ENCODE peak calls at places on chromosomes 3 and 15, in five cellular contexts. I is tibial nerve, B is suprapubic skin, N is A549, P is adrenal gland. D is an unnamed sample.

GRCh38 chr3:177753498-177754155 is 556.3 kb upstream of the TBL1XR1 start:
- DNase-seq in B (no peak), N (no peak), I (peak; percentile 20), P (peak; percentile 64), D (peak; percentile 25)

GRCh38 chr3:160200328-160200727 is 24.9 kb upstream of the C3orf80 start:
- DNase-seq in P (no peak), I (no peak), N (no peak), B (no peak), D (no peak)

GRCh38 chr3:189272500-189273119 is 100.8 kb downstream of the TPRG1 start:
- DNase-seq in N (peak; percentile 47), P (no peak), B (no peak), I (no peak), D (no peak)

GRCh38 chr15:49044761-49045571 is 1.3 kb downstream of the SECISBP2L start:
- DNase-seq in I (no peak), N (no peak), P (no peak), B (no peak), D (no peak)

GRCh38 chr3:196992461-196993065 is 23.9 kb upstream of the PIGZ start:
- DNase-seq in P (no peak), I (no peak), B (peak; percentile 65), N (no peak), D (no peak)

GRCh38 chr3:179513867-179514266 is 48.9 kb upstream of the ACTL6A start:
- DNase-seq in B (no peak), N (no peak), P (no peak), I (no peak), D (no peak)

GRCh38 chr3:133527306-133527705 is 46.2 kb upstream of the CDV3 start:
- DNase-seq in B (no peak), N (no peak), P (no peak), I (no peak), D (peak; percentile 49)

GRCh38 chr15:64856429-64857145 is 14.9 kb downstream of the PLEKHO2 start:
- DNase-seq in N (peak; percentile 38), P (peak; percentile 77), B (no peak), I (peak; percentile 57), D (no peak)

GRCh38 chr3:172260381-172260780 is 187.9 kb downstream of the GHSR start:
- DNase-seq in P (peak; percentile 57), N (no peak), I (no peak), B (no peak), D (no peak)

GRCh38 chr3:64300790-64301423 is 75.6 kb upstream of the PRICKLE2 start:
- DNase-seq in P (no peak), N (no peak), B (no peak), I (no peak), D (no peak)

GRCh38 chr3:128734523-128735189 is 8.7 kb downstream of the RAB7A start:
- DNase-seq in P (no peak), B (peak; percentile 11), I (no peak), N (no peak), D (no peak)

GRCh38 chr3:98483626-98484025 is 13.9 kb upstream of the OR5K2 start:
- DNase-seq in N (no peak), P (no peak), B (no peak), I (no peak), D (no peak)

GRCh38 chr15:73787621-73788020 is 34.5 kb upstream of the INSYN1 start:
- DNase-seq in B (no peak), P (no peak), N (no peak), I (no peak), D (no peak)

GRCh38 chr3:77693147-77693546 is 653.2 kb downstream of the ROBO2 start:
- DNase-seq in P (no peak), B (no peak), N (no peak), I (no peak), D (no peak)

GRCh38 chr3:150743508-150743907 is 19.5 kb downstream of the SIAH2 start:
- DNase-seq in B (no peak), I (no peak), P (no peak), N (peak; percentile 28), D (no peak)

GRCh38 chr3:30282052-30282708 is 324.2 kb upstream of the TGFBR2 start:
- DNase-seq in N (peak; percentile 66), P (no peak), I (no peak), B (no peak), D (no peak)

GRCh38 chr3:127682576-127682975 is 9.8 kb downstream of the ABTB1 start:
- DNase-seq in I (no peak), N (no peak), B (peak; percentile 69), P (peak; percentile 21), D (no peak)

GRCh38 chr3:187211532-187212274 is 14.4 kb downstream of the RTP1 start:
- DNase-seq in B (no peak), P (no peak), I (no peak), N (no peak), D (no peak)

DNA sequence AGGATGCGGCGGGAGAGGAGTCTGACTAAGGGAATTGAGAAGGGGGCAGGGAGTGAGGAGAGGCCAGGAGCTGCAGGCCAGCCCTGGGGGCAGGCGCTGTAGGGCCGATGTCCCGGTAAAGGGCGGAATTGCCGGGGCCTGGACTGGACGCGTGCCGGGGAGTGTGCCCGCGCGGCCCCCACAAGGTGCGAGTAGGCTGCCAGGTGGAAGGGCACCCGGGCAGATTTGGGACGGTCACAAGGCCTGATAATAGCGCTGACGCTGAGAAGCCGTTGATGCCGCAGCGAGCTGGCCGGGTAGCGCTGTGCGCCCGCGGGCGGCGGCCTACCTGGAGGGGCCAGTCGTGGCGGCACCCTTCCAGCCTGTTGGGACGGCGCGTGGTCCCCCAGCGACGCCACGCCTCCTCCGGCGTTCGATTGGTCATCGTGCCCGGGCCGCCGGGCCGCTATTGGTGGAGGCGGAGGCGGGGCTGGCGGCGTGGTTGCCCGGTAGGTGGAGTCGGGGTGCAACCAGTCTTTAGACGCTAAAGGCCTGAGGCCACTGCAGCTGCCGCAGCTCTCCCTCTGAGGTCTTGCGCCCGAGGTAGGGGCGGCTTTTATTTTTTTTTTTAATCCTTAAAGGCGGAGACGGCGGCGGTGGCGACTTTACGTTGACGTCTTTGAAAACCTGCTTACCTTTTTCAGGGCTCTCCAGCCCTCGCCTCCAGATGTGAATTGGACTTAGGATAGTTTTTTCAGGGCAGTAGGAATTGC is 919 bp downstream of the SLC25A38 start:
- DNase-seq in B (peak; percentile 98), I (peak; percentile 96), N (peak; percentile 93), P (peak; percentile 97), D (peak; percentile 93)
- TF ChIP-seq CTCF in B (peak; percentile 41), I (peak; percentile 18), N (no peak), P (peak; percentile 30), D (no peak)

GRCh38 chr3:100496711-100497261 is 4.4 kb downstream of the TMEM45A start:
- DNase-seq in P (no peak), I (no peak), N (no peak), B (no peak), D (no peak)

GRCh38 chr3:100489118-100489517 is 3.3 kb upstream of the TMEM45A start:
- DNase-seq in P (no peak), B (no peak), N (no peak), I (no peak), D (no peak)

GRCh38 chr3:100486808-100487207 is 5.6 kb upstream of the TMEM45A start:
- DNase-seq in P (no peak), I (no peak), B (no peak), N (no peak), D (no peak)

GRCh38 chr3:100492810-100493140 is 356 bp downstream of the TMEM45A start:
- DNase-seq in I (no peak), N (no peak), B (no peak), P (no peak), D (no peak)

DNA sequence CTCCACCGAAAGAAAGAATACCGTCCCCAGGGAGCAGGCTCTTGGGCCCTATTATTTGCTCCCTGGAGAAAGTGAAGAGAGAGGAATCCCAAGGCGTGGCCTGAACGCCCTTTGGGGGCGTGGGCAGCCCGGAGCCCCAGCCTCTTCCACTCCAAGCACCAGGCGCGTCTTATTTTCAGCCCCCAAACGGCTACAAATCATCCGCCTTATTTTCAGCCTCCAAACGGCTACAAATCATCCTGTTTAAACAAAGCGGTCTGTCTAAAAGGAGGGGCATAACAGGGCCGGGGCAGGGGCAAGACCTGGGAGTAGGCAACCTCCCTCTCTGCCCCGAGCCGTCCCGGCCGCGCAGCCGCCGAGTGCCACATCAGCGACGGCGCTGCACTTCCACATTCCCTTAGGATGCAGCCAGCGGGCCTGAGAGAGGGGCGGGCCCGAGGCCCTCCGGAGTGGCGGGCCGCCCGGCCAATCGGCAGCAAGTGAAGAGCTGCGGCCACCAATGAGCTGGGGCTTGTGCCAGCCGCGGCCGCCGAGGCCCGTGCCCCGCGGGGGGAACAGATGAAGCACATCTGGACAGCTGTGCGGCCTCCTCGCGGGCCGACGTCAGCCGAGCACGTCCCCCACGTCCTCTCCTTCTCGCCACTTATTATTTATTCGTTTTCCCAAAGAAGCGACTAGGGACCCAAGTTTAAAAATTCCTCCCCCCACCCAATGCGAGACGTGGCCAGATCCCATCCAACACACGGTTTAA is at the start of gene TMEM45A:
- DNase-seq in N (peak; percentile 95), I (peak; percentile 95), B (peak; percentile 96), P (peak; percentile 97), D (peak; percentile 93)
- TF ChIP-seq POLR2A in N (peak; percentile 74), I (no peak), B (no peak), P (peak; percentile 91), D (no peak)

DNA sequence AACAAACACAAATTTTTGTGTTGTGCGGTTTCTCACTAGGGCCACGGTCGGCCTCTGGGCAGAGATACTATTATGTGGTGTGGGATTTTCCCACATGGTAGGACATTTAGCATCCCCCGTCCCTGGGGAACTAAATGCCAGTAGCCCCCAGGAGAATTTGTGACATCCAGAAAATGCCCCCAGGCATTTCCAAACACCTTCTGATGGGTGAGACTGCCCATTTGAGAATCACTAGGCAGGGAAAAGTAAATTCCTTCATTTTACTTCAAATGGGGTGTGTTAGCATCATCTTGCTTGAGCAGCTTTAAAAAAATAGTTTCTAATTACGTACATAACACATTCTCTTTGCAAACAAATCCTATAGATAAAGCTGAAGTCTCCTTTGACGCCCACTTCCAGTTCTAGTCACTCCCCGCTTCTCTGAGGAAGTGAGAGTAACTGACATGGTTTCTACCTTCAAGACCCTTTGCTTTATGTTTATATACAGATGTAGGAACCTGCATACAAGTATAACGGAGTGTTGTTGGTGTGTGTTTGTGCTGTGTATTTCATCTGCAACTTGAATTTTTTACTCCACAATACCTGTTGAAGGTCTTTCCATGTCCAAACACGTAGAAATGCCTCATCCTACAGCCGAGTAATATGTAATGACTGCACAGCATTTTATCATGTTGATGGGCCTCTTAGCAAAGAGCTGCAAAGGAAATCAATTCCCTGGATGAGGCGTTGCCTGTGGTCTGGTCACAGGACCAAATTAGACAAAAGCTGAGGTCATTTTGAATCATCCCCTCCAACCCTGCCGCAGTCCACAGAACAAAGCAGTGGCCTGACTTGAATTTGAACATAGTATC is 31.4 kb upstream of the ZBTB38 start:
- DNase-seq in N (peak; percentile 65), P (no peak), I (no peak), B (no peak), D (no peak)
- H3K4me3 ChIP-seq in N (no peak overlapping the region), P (no peak overlapping the region), I (no peak overlapping the region), B (no peak overlapping the region), D (no peak overlapping the region)

DNA sequence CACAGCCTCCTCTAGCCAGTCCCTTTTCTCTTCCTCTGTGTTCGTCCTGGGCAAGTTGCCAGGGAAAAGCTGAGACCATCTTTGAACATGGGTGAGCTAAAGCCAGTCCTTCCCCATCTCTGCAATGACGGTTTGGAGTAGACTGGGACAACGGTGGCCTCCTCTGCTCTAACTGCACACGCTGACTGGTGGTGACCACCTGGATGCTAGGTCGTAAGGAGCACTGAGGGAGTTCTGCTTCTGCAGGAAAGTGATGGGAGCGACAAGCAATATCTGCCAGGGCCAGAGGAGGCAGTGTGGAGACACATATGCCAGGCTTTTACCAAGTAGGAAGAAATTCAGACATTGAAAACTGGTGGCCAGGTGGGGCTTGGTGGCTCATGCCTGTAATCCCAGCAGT is 111.7 kb downstream of the NUP210 start:
- DNase-seq in B (no peak), I (no peak), P (peak; percentile 54), N (peak; percentile 71), D (no peak)
- TF ChIP-seq CTCF in B (peak; percentile 14), I (peak; percentile 22), P (peak; percentile 29), N (peak; percentile 45), D (no peak)

GRCh38 chr3:141370065-141370533 is 1.8 kb downstream of the ZBTB38 start:
- DNase-seq in P (peak; percentile 68), B (no peak), N (peak; percentile 92), I (no peak), D (no peak)
- TF ChIP-seq POLR2A in P (no peak), B (no peak), N (no peak), I (no peak), D (no peak)